ENCODE peak calls at places on chromosomes 16 and 17, in seven cellular contexts. E is PC-9; F is mesenchymal stem cell; W is CD8-positive, alpha-beta memory T cell; Y is mammary epithelial cell; I is lung; H is heart right ventricle. M is an unnamed sample.

GRCh38 chr16:81443688-81444447 is 740 bp upstream of the CMIP start:
- DNase-seq in E (no peak), F (no peak), W (no peak), Y (no peak), I (no peak), H (no peak), M (peak)

GRCh38 chr16:58026139-58026704 is 668 bp downstream of the MMP15 start:
- DNase-seq in E (peak), F (peak), W (no peak), Y (peak), I (peak), H (no peak), M (peak)

GRCh38 chr16:24180451-24180850 is 75.7 kb upstream of the CACNG3 start:
- DNase-seq in E (no peak), F (no peak), W (no peak), Y (no peak), I (no peak), H (no peak), M (no peak)

GRCh38 chr16:58661199-58661830 is 23.3 kb downstream of the SLC38A7 start:
- DNase-seq in E (peak), F (peak), W (no peak), Y (peak), I (peak), H (peak), M (peak)

GRCh38 chr17:19310151-19310550 is 52.4 kb downstream of the B9D1 start:
- DNase-seq in E (no peak), F (no peak), W (no peak), Y (no peak), I (no peak), H (no peak), M (no peak)

GRCh38 chr17:179066-179432 is 2.4 kb downstream of the DOC2B start:
- DNase-seq in E (no peak), F (no peak), W (no peak), Y (no peak), I (no peak), H (no peak), M (no peak)

GRCh38 chr16:81478876-81479496 is 34.4 kb downstream of the CMIP start:
- DNase-seq in E (no peak), F (peak), W (no peak), Y (no peak), I (peak), H (peak), M (peak)

GRCh38 chr17:18860161-18860972 is 2.4 kb downstream of the PRPSAP2 start:
- DNase-seq in E (no peak), F (peak), W (no peak), Y (no peak), I (no peak), H (no peak), M (no peak)

GRCh38 chr17:72466199-72466598 is 345.4 kb downstream of the SOX9 start:
- DNase-seq in E (peak), F (peak), W (no peak), Y (peak), I (peak), H (no peak), M (peak)

DNA sequence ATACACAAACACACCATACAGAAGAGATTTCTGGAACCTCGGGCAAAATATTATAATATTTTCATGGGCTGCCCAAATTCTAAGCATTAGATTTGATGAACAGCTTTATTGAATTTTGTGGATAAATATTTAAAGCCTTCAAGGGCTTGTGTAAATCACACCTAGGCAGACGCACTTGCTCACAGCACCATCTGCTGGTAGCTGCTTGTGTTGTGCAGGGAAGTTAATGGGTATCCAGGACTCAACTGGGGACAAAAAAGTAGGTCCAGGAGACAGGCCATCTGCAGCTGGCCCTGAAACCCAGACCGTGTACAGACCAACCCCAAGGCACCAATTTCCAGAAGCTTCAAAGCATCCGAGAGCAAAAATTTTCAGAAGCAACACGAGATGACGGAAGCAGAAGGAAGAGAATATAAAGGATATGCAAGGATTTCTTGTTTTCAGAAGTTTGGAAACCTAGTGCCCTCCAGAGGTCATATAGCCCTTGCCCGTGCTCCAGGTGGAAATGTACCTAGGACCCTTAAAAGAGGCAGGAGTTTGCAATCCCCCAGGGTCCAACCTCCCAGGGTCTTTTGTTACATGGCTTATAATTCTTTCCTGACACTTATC is 140.0 kb downstream of the CHD9NB start:
- DNase-seq in E (peak), F (peak), W (no peak), Y (peak), I (peak), H (peak), M (peak)
- H3K4me3 ChIP-seq in E (no peak), F (no peak), W (no peak), Y (no peak), I (no peak), H (no peak), M (no peak)

DNA sequence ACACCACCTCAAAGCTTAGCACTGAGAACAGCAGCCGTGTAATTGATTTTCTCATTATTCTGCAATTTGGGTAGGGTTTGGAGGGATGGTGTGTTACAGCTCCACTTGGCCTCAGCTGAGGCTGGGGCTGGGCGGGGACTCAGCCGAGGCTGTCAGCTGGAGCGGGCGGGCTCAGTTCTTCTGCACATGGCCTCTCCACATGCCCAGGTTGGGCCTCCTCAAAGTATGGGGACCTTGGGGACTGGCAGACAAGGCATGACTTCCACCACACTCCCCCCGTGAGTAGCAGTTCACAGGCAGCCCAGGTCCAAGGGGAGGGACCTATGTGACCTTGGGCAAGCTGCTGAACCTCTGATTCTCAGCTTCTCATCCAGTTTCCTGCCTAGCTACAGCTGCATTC is 171.5 kb downstream of the IRF8 start:
- DNase-seq in E (no peak), F (no peak), W (no peak), Y (no peak), I (no peak), H (no peak), M (no peak)
- H3K27ac ChIP-seq in E (no peak), F (no peak), W (no peak), Y (no peak), I (peak), H (no peak), M (no peak)

GRCh38 chr17:39638317-39638716 is 1.4 kb downstream of the STARD3 start:
- DNase-seq in E (no peak), F (no peak), W (no peak), Y (no peak), I (no peak), H (no peak), M (no peak)
- H3K4me3 ChIP-seq in E (peak), F (peak), W (peak), Y (no peak), I (no peak), H (peak), M (no peak)

GRCh38 chr16:53581784-53582183 is 78.8 kb upstream of the AKTIP start:
- DNase-seq in E (no peak), F (no peak), W (no peak), Y (no peak), I (no peak), H (no peak), M (no peak)
- H3K27ac ChIP-seq in E (no peak), F (no peak), W (no peak), Y (no peak), I (no peak), H (no peak), M (no peak)

DNA sequence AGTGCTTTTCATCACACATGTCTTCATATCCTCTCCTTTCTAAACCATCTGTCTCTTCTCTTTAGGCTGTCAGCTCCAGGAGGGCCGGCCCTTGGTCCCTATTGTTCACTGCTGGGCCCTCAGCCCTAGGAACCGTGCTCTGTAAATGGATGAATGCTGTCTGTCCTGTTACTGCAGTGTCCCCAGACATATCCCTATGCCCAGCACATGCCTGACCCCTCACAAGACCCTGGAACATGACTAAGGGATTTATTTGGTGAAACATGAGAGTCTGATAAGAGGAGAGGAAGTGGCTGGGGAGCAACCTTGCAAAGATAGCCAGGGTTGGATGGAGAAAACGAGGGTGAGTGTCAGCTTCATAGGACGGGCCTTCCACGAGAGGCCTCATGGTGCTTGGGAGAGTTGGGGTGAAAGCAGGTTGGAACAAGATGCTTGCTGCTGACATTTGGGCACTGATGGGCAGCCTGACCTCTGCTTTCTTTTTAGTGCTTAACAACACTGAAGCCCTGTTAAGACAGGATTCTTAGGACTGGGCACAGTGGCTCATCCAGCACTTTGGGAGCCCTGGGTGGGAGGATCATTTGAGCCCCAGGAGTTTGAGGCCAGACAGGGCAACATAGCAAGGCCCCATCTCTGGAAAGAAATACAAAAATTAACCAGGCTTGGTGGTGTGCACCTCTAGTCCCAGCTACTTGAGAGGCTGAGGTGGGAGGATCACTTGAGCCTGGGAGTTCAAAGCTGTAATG is 39.0 kb downstream of the ABCC1 start:
- DNase-seq in E (peak), F (peak), W (no peak), Y (no peak), I (no peak), H (no peak), M (no peak)
- H3K4me3 ChIP-seq in E (no peak), F (no peak), W (no peak), Y (no peak), I (no peak), H (no peak), M (no peak)

DNA sequence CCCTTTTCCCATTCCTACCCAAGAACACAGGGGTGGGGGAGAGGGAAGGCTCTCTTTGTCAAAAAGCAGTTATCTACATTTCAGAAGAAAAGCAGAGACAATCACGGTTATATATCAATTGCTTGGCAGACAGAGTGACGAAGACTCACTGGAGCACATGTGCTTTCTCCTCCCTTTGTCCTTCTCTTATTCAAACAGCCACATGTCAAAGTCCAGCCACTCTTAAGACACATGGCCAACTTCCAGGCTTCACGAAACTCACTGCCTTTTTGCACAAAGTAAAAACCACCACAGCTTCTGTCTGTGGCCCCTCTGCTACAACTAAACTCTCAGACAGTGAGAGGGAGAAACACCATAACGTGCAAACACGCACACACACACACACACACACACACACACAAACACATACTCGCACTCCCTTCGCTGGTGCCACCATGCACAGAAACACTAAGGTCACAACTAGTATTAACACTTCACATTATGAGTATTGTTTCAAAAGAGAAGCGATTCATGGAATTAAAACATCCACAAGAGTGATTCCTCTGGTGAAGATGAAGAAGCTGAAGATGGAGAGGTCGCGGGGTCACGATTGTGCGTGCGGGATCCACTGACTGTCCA is 7.0 kb upstream of the GHDC start:
- DNase-seq in E (no peak), F (no peak), W (no peak), Y (no peak), I (no peak), H (no peak), M (no peak)
- H3K27ac ChIP-seq in E (no peak), F (no peak), W (no peak), Y (no peak), I (no peak), H (peak), M (no peak)

DNA sequence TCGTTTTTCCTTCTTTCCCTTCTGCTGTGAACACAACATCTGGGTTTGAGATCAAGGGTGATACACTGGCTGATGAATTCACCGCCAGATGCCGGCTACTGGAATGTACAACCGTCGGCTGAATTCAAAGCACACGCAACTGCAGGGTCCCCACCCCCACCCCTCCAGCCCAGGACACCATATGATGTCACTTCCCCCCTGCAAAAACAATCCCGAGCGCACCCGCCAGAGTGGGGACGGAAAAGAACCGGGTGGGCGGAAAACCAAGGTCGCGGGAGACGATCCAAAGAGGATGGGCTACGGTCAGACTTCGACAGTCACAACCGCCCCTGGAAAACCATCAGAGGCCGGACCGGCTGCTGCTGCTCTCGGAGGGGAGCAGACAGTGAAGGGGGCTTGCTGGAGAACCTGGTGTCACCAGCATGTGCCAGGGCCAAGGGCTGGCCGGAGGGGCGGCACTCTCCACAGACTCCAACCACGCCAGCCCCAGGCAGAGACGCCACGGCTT is 23.3 kb downstream of the CEP295NL start:
- DNase-seq in E (no peak), F (peak), W (no peak), Y (peak), I (peak), H (peak), M (no peak)
- H3K4me3 ChIP-seq in E (no peak), F (peak), W (peak), Y (no peak), I (no peak), H (peak), M (no peak)

GRCh38 chr16:85019659-85020245 is 7.8 kb upstream of the KIAA0513 start:
- DNase-seq in E (no peak), F (no peak), W (no peak), Y (peak), I (peak), H (no peak), M (no peak)
- H3K27ac ChIP-seq in E (no peak), F (no peak), W (no peak), Y (no peak), I (peak), H (no peak), M (no peak)

DNA sequence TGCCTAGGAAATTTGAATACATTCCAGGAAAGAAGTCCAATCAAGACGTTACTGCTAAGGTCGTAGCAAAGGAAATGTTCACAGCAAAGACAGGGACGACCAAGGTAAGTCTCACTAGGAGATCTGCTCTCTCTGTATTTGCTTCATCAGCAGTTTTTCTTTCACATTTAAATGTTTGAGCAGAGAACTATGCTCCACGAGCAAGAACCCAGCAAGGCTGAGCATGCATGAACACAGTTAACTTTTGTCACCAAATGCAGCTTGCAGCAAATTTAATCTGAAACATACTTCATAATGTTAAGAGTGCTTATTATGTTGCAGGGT is 63.2 kb upstream of the HLF start:
- DNase-seq in E (no peak), F (no peak), W (no peak), Y (no peak), I (no peak), H (no peak), M (no peak)
- H3K4me3 ChIP-seq in E (no peak), F (no peak), W (no peak), Y (no peak), I (no peak), H (no peak), M (no peak)

DNA sequence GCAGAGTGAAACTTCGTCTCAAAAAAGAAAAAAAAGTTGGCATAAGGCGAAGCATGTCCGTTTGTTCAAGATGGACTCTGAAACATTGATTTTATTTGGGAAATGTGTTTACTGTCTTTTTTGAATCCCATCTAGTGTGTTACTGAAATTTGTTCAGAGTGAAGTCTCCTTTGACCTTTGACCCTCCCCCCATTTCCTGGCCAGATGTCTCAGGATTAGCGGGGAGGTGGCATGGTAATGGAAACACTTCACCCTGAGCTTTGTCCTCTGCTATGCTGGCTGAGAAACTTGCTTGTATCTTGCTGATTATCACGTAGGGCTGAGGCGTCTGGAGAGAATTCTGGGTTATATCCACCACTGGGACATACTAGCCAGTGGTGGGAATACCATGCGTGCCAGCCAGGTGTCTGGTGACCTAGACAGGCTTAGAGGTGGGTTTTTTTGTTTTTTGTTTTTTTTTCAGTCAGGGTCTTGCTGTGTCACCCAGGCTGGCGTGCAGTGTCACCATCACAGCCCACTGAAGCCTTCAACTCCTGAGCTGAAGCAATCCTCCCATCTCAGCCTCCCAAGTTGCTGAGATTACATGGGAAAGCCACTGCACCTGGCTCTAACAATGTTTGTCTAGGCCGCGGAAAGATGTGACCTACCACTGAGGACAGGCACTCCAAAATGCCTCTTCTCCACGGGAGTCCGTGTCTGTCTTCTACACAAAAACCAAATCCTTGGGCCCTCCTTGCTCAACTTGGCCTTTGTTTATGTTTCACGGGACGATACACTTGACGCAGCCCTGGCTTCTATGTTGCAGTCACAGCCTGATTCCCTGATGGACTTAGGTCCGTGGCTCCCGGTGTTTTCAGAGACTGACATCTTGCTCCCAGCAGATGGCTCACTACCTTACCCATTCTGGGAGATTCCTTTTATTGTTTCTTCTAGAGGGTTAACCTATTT is 6.6 kb upstream of the GALK1 start:
- DNase-seq in E (no peak), F (peak), W (no peak), Y (no peak), I (no peak), H (no peak), M (peak)
- H3K27ac ChIP-seq in E (no peak), F (no peak), W (no peak), Y (no peak), I (no peak), H (no peak), M (no peak)